ENCODE peak calls at places on chromosomes 11 and 22, in five cellular contexts. I is left kidney, Q is heart right ventricle, O is GM23248, P is H1. F is an unnamed sample.

GRCh38 chr22:19889951-19890350 is 35.3 kb upstream of the GNB1L start:
- DNase-seq in P (no peak), Q (no peak), I (no peak), O (no peak), F (no peak)

GRCh38 chr11:126793596-126793995 is 207.0 kb downstream of the KIRREL3 start:
- DNase-seq in I (no peak), Q (no peak), P (no peak), O (no peak), F (peak)

GRCh38 chr11:118928870-118929495 is 3.3 kb upstream of the BCL9L start:
- DNase-seq in Q (peak), P (no peak), O (peak), I (peak), F (peak)

GRCh38 chr22:44090571-44090905 is 66.4 kb downstream of the PARVB start:
- DNase-seq in P (no peak), O (no peak), I (no peak), Q (no peak), F (no peak)

GRCh38 chr22:28674121-28674563 is 5.5 kb downstream of the TTC28 start:
- DNase-seq in Q (no peak), P (no peak), O (peak), I (peak), F (peak)

GRCh38 chr11:78319453-78319955 is 98.1 kb downstream of the GAB2 start:
- DNase-seq in P (no peak), I (peak), O (peak), Q (no peak), F (peak)

GRCh38 chr11:70031631-70032469 is 46.3 kb upstream of the ANO1 start:
- DNase-seq in O (no peak), Q (no peak), P (no peak), I (no peak), F (no peak)

GRCh38 chr11:74384641-74385040 is 13.6 kb downstream of the PGM2L1 start:
- DNase-seq in P (no peak), I (no peak), O (no peak), Q (no peak), F (no peak)

GRCh38 chr22:49207008-49207775 is 620.5 kb downstream of the BRD1 start:
- DNase-seq in P (no peak), I (no peak), Q (no peak), O (no peak), F (no peak)

GRCh38 chr11:85182437-85183109 is 444.6 kb downstream of the DLG2 start:
- DNase-seq in Q (no peak), I (peak), O (peak), P (no peak), F (peak)

GRCh38 chr11:94750319-94751215 is 17.6 kb upstream of the AMOTL1 start:
- DNase-seq in I (no peak), P (no peak), Q (peak), O (peak), F (no peak)

GRCh38 chr22:43956383-43956782 is 1.1 kb downstream of the SAMM50 start:
- DNase-seq in O (peak), I (no peak), Q (no peak), P (no peak), F (peak)

GRCh38 chr11:115944596-115944995 is 440.4 kb upstream of the CADM1 start:
- DNase-seq in I (no peak), O (no peak), Q (no peak), P (no peak), F (no peak)

GRCh38 chr11:117809236-117810055 is 12.4 kb upstream of the DSCAML1 start:
- DNase-seq in P (no peak), I (peak), Q (peak), O (peak), F (peak)

GRCh38 chr11:22702022-22702421 is 35.6 kb downstream of the GAS2 start:
- DNase-seq in Q (no peak), P (no peak), I (no peak), O (no peak), F (no peak)

GRCh38 chr11:36763187-36763586 is 165.2 kb upstream of the RAG2 start:
- DNase-seq in I (peak), Q (no peak), P (no peak), O (no peak), F (no peak)

GRCh38 chr22:39176067-39176621 is 23.7 kb upstream of the CBX7 start:
- DNase-seq in Q (peak), I (peak), O (peak), P (no peak), F (peak)

GRCh38 chr11:64152841-64153691 is 12.8 kb downstream of the MACROD1 start:
- DNase-seq in P (no peak), O (peak), I (peak), Q (peak), F (peak)

GRCh38 chr11:68956142-68956541 is 24.6 kb downstream of the MRGPRD start:
- DNase-seq in P (no peak), O (peak), Q (no peak), I (peak), F (no peak)

GRCh38 chr11:125586618-125587017 is 6.0 kb upstream of the STT3A start:
- DNase-seq in P (no peak), O (no peak), Q (no peak), I (no peak), F (no peak)

GRCh38 chr22:46918197-46918596 is 155.7 kb downstream of the TBC1D22A start:
- DNase-seq in O (no peak), P (no peak), I (no peak), Q (no peak), F (no peak)

GRCh38 chr11:31060880-31061279 is 308.7 kb downstream of the DCDC1 start:
- DNase-seq in P (no peak), I (no peak), Q (no peak), O (peak), F (peak)

GRCh38 chr11:105689636-105690035 is 79.8 kb downstream of the GRIA4 start:
- DNase-seq in O (no peak), P (no peak), Q (no peak), I (peak), F (no peak)

GRCh38 chr22:28728621-28729313 is 12.9 kb downstream of the CHEK2 start:
- DNase-seq in O (peak), I (no peak), Q (no peak), P (no peak), F (no peak)

GRCh38 chr22:17633217-17633997 is 4.9 kb upstream of the ATP6V1E1 start:
- DNase-seq in I (peak), O (peak), P (no peak), Q (no peak), F (peak)

GRCh38 chr11:118442903-118443589 is 6.8 kb downstream of the KMT2A start:
- DNase-seq in I (no peak), O (no peak), P (no peak), Q (no peak), F (no peak)

GRCh38 chr11:34588701-34589100 is 32.2 kb upstream of the EHF start:
- DNase-seq in P (no peak), O (no peak), Q (no peak), I (no peak), F (no peak)

GRCh38 chr11:82682003-82682751 is 51.5 kb downstream of the FAM181B start:
- DNase-seq in P (no peak), I (peak), Q (peak), O (peak), F (peak)

GRCh38 chr11:134124660-134125451 is 56.0 kb downstream of the JAM3 start:
- DNase-seq in Q (peak), O (peak), I (peak), P (no peak), F (peak)

GRCh38 chr11:112024178-112024777 is 930 bp upstream of the DLAT start:
- DNase-seq in Q (no peak), P (no peak), O (no peak), I (peak), F (no peak)

GRCh38 chr11:16945671-16946469 is 68.3 kb downstream of the PLEKHA7 start:
- DNase-seq in P (no peak), O (peak), Q (peak), I (peak), F (peak)

F was measured in fibroblast of the aortic adventitia.